ENCODE peak calls at places on chromosomes 16 and 17, in seven cellular contexts. S is esophagus squamous epithelium, O is adrenal gland, E is spleen, Z is GM23248, Q is Peyer's patch, B is HCT116. U is an unnamed sample. For H3K4me1 and H3K27me3, the result is how much of the 10 kb centered on the place peaks cover.

GRCh38 chr17:13568746-13569739 is 32.7 kb downstream of the HS3ST3A1 start:
- DNase-seq in S (no peak), O (peak), E (no peak), Z (no peak), Q (no peak), B (no peak), U (no peak)

GRCh38 chr16:67537270-67537635 is 8.6 kb downstream of the RIPOR1 start:
- DNase-seq in S (no peak), O (peak), E (peak), Z (peak), Q (peak), B (no peak), U (no peak)

GRCh38 chr17:82334622-82335394 is 1.2 kb upstream of the SECTM1 start:
- DNase-seq in S (no peak), O (no peak), E (peak), Z (peak), Q (no peak), B (no peak), U (no peak)

GRCh38 chr17:33277436-33278100 is 15.5 kb downstream of the ASIC2 start:
- DNase-seq in S (no peak), O (peak), E (no peak), Z (peak), Q (no peak), B (no peak), U (no peak)

GRCh38 chr17:60390881-60391418 is 983 bp downstream of the USP32 start:
- DNase-seq in S (no peak), O (peak), E (peak), Z (peak), Q (peak), B (no peak), U (no peak)

GRCh38 chr17:63445065-63445464 is 1.0 kb downstream of the CYB561 start:
- DNase-seq in S (no peak), O (no peak), E (no peak), Z (peak), Q (no peak), B (no peak), U (no peak)

GRCh38 chr17:46822388-46822921 is 4.0 kb upstream of the WNT3 start:
- DNase-seq in S (no peak), O (no peak), E (peak), Z (no peak), Q (peak), B (peak), U (no peak)

GRCh38 chr17:48335858-48336500 is 94.0 kb downstream of the SKAP1 start:
- DNase-seq in S (no peak), O (no peak), E (no peak), Z (peak), Q (no peak), B (peak), U (no peak)

GRCh38 chr16:12262454-12263180 is 286.1 kb downstream of the SNX29 start:
- DNase-seq in S (no peak), O (peak), E (no peak), Z (peak), Q (peak), B (no peak), U (no peak)

GRCh38 chr17:50026901-50027638 is 28.8 kb upstream of the ITGA3 start:
- DNase-seq in S (no peak), O (peak), E (peak), Z (peak), Q (peak), B (peak), U (peak)

DNA sequence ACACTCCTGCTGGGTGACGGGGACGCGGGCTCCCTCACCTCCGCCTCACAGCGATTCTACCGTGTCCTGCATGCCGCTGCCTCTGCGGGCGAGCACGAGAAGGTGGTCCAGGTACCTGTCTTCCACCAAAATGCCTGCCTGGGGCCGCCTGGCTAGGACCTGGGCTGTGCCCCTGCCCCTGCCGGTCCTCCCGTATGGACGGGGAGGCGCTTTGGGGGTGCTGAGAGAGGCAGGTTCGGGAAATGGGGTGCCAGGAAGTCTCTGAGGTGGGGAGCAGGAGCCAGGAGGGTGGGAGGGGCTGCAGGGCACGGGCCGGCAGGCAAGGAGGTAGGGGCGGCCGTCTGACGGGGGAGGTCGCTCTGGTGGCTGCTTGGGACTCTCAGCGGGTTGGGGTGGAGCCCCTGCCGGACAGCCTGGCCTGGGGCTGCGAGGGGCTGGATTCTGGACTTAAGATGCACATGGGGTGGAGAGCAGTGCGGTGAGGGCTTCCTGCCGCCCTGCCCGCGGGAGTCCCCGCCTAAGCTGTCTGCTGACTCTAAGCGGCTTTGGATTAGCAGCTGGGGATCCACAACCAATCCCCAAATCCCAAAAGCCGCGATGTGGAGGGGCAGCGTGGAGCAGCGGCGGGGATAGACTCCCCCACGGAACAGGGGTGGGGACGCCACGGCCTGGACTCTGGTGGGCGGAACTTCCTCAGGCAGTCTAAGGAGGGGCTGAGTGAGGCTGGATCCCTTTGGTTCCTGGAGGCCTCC is 5.8 kb downstream of the CHTF18 start:
- DNase-seq in S (no peak), O (no peak), E (no peak), Z (no peak), Q (no peak), B (no peak), U (no peak)
- H3K4me3 ChIP-seq in S (no peak), O (no peak), E (no peak), Z (no peak), Q (no peak), B (no peak), U (no peak)

GRCh38 chr16:84502581-84502980 is 1.9 kb downstream of the MEAK7 start:
- DNase-seq in S (no peak), O (no peak), E (no peak), Z (peak), Q (no peak), B (no peak), U (no peak)

GRCh38 chr16:84502075-84502474 is 2.4 kb downstream of the MEAK7 start:
- DNase-seq in S (no peak), O (no peak), E (peak), Z (no peak), Q (no peak), B (no peak), U (no peak)

GRCh38 chr16:84499638-84500037 is 4.8 kb downstream of the MEAK7 start:
- DNase-seq in S (no peak), O (no peak), E (no peak), Z (no peak), Q (no peak), B (no peak), U (no peak)

GRCh38 chr16:84500531-84500930 is 3.9 kb downstream of the MEAK7 start:
- DNase-seq in S (no peak), O (no peak), E (peak), Z (no peak), Q (no peak), B (no peak), U (no peak)

GRCh38 chr16:84501077-84501735 is 3.3 kb downstream of the MEAK7 start:
- DNase-seq in S (no peak), O (no peak), E (peak), Z (peak), Q (peak), B (peak), U (no peak)
- H3K4me1 ChIP-seq in S (under half), O (under half), E (under half), Z (under half), Q (under half), B (half or more), U (under half)

GRCh38 chr16:2841606-2842339 is 11.7 kb downstream of the ZG16B start:
- DNase-seq in S (no peak), O (no peak), E (peak), Z (no peak), Q (no peak), B (no peak), U (no peak)

GRCh38 chr16:2845116-2845515 is 12.9 kb downstream of the PRSS22 start:
- DNase-seq in S (no peak), O (no peak), E (no peak), Z (no peak), Q (no peak), B (no peak), U (no peak)

GRCh38 chr16:2842340-2843000 is 12.4 kb downstream of the ZG16B start:
- DNase-seq in S (no peak), O (peak), E (peak), Z (peak), Q (peak), B (peak), U (no peak)

GRCh38 chr16:2840914-2841313 is 10.8 kb downstream of the ZG16B start:
- DNase-seq in S (no peak), O (no peak), E (peak), Z (no peak), Q (no peak), B (no peak), U (no peak)

DNA sequence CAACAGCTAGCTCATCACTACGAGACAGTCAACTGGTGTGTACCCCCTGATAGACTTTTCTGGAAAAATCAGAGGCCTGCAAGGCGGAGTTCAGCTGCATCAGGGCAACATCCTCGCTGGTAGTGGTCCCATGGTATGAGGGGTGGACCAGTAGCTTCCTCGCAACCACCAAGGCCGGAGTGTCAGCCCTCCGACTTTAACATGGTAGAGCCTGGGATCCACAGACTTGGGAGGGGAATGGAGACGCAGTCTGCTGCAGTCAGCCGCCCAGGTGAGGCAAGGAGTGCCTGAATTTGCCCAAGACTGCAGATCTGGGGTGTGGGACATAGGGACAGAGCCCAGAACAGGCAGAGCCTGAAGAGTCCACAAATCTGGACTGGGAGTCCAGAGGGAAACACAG is 13.4 kb downstream of the ZG16B start:
- DNase-seq in S (no peak), O (no peak), E (peak), Z (no peak), Q (no peak), B (no peak), U (no peak)
- H3K27me3 ChIP-seq in S (under half), O (under half), E (under half), Z (under half), Q (under half), B (under half), U (under half)

GRCh38 chr17:77527394-77527793 is 386.6 kb downstream of the SEC14L1 start:
- DNase-seq in S (no peak), O (no peak), E (peak), Z (no peak), Q (no peak), B (no peak), U (no peak)

GRCh38 chr17:77526728-77527355 is 386.1 kb downstream of the SEC14L1 start:
- DNase-seq in S (no peak), O (no peak), E (peak), Z (no peak), Q (no peak), B (no peak), U (no peak)

GRCh38 chr17:77528516-77529327 is 388.0 kb downstream of the SEC14L1 start:
- DNase-seq in S (no peak), O (no peak), E (peak), Z (no peak), Q (no peak), B (no peak), U (no peak)

GRCh38 chr17:77529328-77529650 is 388.5 kb downstream of the SEC14L1 start:
- DNase-seq in S (no peak), O (no peak), E (no peak), Z (no peak), Q (no peak), B (no peak), U (no peak)

GRCh38 chr17:77527836-77528505 is 387.2 kb downstream of the SEC14L1 start:
- DNase-seq in S (no peak), O (no peak), E (peak), Z (no peak), Q (no peak), B (no peak), U (no peak)
- H3K4me3 ChIP-seq in S (peak), O (no peak), E (no peak), Z (no peak), Q (no peak), B (no peak), U (peak)

GRCh38 chr17:39678340-39679116 is 9.3 kb downstream of the PGAP3 start:
- DNase-seq in S (no peak), O (no peak), E (peak), Z (no peak), Q (peak), B (no peak), U (no peak)
- H3K4me1 ChIP-seq in S (under half), O (under half), E (half or more), Z (under half), Q (under half), B (under half), U (under half)

GRCh38 chr17:34756670-34757021 is 177.3 kb downstream of the TMEM132E start:
- DNase-seq in S (no peak), O (peak), E (peak), Z (peak), Q (no peak), B (no peak), U (no peak)
- H3K27me3 ChIP-seq in S (under half), O (under half), E (under half), Z (under half), Q (under half), B (half or more), U (under half)

GRCh38 chr17:41581366-41582060 is 5.2 kb downstream of the KRT14 start:
- DNase-seq in S (no peak), O (no peak), E (no peak), Z (peak), Q (no peak), B (no peak), U (no peak)

GRCh38 chr17:41586863-41587495 is at the start of gene KRT14:
- DNase-seq in S (no peak), O (no peak), E (no peak), Z (no peak), Q (no peak), B (no peak), U (no peak)

GRCh38 chr17:41583137-41584127 is 3.3 kb downstream of the KRT14 start:
- DNase-seq in S (no peak), O (no peak), E (no peak), Z (no peak), Q (peak), B (no peak), U (no peak)

GRCh38 chr17:41588126-41588810 is 1.6 kb upstream of the KRT14 start:
- DNase-seq in S (no peak), O (no peak), E (no peak), Z (peak), Q (no peak), B (no peak), U (no peak)

GRCh38 chr17:41585301-41585700 is 1.4 kb downstream of the KRT14 start:
- DNase-seq in S (no peak), O (no peak), E (no peak), Z (no peak), Q (no peak), B (no peak), U (no peak)
- H3K4me3 ChIP-seq in S (peak), O (no peak), E (no peak), Z (no peak), Q (no peak), B (no peak), U (no peak)

GRCh38 chr17:5745091-5745820 is 160.9 kb upstream of the NLRP1 start:
- DNase-seq in S (no peak), O (no peak), E (no peak), Z (no peak), Q (no peak), B (no peak), U (no peak)
- H3K4me1 ChIP-seq in S (under half), O (under half), E (under half), Z (under half), Q (under half), B (under half), U (under half)

U was measured in iPS DF 6.9.